ENCODE peak calls at places on chromosomes 2 and 18, in six cellular contexts. S, N, P, O, X and F are unnamed samples.

GRCh38 chr2:127721978-127722355 is 20.7 kb downstream of the SFT2D3 start:
- DNase-seq in S (no peak), N (no peak), P (no peak), O (peak; percentile 76), X (no peak), F (peak; percentile 53)

GRCh38 chr2:171187819-171188218 is 27.1 kb upstream of the TLK1 start:
- DNase-seq in S (no peak), N (no peak), P (no peak), O (no peak), X (no peak), F (no peak)

GRCh38 chr2:235810297-235810696 is 316.5 kb downstream of the AGAP1 start:
- DNase-seq in S (no peak), N (no peak), P (no peak), O (no peak), X (no peak), F (no peak)

GRCh38 chr18:74942319-74942910 is 266.5 kb downstream of the PTGR3 start:
- DNase-seq in S (no peak), N (no peak), P (no peak), O (peak; percentile 45), X (no peak), F (no peak)

GRCh38 chr2:794554-795244 is 117.5 kb upstream of the TMEM18 start:
- DNase-seq in S (peak; percentile 21), N (no peak), P (no peak), O (no peak), X (no peak), F (no peak)

GRCh38 chr18:59842947-59843346 is 56.8 kb upstream of the PMAIP1 start:
- DNase-seq in S (no peak), N (no peak), P (no peak), O (no peak), X (no peak), F (no peak)

GRCh38 chr18:45482286-45482685 is 133.0 kb upstream of the SLC14A2 start:
- DNase-seq in S (no peak), N (no peak), P (no peak), O (peak; percentile 5), X (no peak), F (peak; percentile 28)

GRCh38 chr2:20415511-20415918 is 31.4 kb upstream of the RHOB start:
- DNase-seq in S (no peak), N (no peak), P (no peak), O (peak; percentile 14), X (peak; percentile 8), F (no peak)

GRCh38 chr2:173326806-173327205 is 27.9 kb upstream of the CDCA7 start:
- DNase-seq in S (no peak), N (no peak), P (no peak), O (no peak), X (no peak), F (no peak)